ENCODE peak calls at places on chromosomes 16 and 17, in ten cellular contexts. I is aorta; R is GM23338; A is spleen; B is MM.1S; H is HepG2; T is CD8-positive, alpha-beta memory T cell; S is lower lobe of right lung; O is IMR-90; E is heart left ventricle. W is an unnamed sample.

GRCh38 chr16:11406177-11406560 is 60.9 kb downstream of the RMI2 start:
- DNase-seq in I (no peak), R (no peak), A (no peak), B (no peak), H (no peak), T (no peak), S (no peak), O (no peak), E (no peak), W (no peak)

GRCh38 chr16:85729452-85729851 is 21.4 kb downstream of the C16orf74 start:
- DNase-seq in I (no peak), R (no peak), A (no peak), B (no peak), H (no peak), T (no peak), S (no peak), O (peak; percentile 56), E (no peak), W (no peak)

GRCh38 chr17:78896091-78896833 is 6.7 kb downstream of the CEP295NL start:
- DNase-seq in I (no peak), R (no peak), A (no peak), B (no peak), H (no peak), T (no peak), S (no peak), O (no peak), E (no peak), W (no peak)

GRCh38 chr17:75925103-75925502 is 15.7 kb downstream of the FBF1 start:
- DNase-seq in I (no peak), R (no peak), A (no peak), B (no peak), H (no peak), T (no peak), S (no peak), O (no peak), E (no peak), W (no peak)

GRCh38 chr16:74556375-74556922 is 50.5 kb downstream of the GLG1 start:
- DNase-seq in I (no peak), R (no peak), A (no peak), B (no peak), H (no peak), T (no peak), S (no peak), O (no peak), E (no peak), W (no peak)

GRCh38 chr17:1241904-1242303 is 28.3 kb upstream of the BHLHA9 start:
- DNase-seq in I (no peak), R (no peak), A (no peak), B (no peak), H (no peak), T (no peak), S (no peak), O (peak; percentile 50), E (no peak), W (no peak)

GRCh38 chr16:71840052-71840451 is 5.7 kb upstream of the ATXN1L start:
- DNase-seq in I (no peak), R (no peak), A (no peak), B (no peak), H (no peak), T (no peak), S (no peak), O (no peak), E (no peak), W (no peak)

GRCh38 chr16:53290520-53290919 is 143.8 kb upstream of the RBL2 start:
- DNase-seq in I (no peak), R (no peak), A (no peak), B (no peak), H (no peak), T (no peak), S (no peak), O (no peak), E (no peak), W (no peak)

GRCh38 chr17:30187528-30187927 is 48.0 kb downstream of the SLC6A4 start:
- DNase-seq in I (no peak), R (no peak), A (no peak), B (no peak), H (no peak), T (no peak), S (no peak), O (no peak), E (no peak), W (no peak)

GRCh38 chr16:24139282-24139681 is 116.9 kb upstream of the CACNG3 start:
- DNase-seq in I (no peak), R (peak; percentile 93), A (no peak), B (no peak), H (no peak), T (no peak), S (no peak), O (no peak), E (no peak), W (no peak)

GRCh38 chr17:28041844-28042656 is 427 bp upstream of the NLK start:
- DNase-seq in I (no peak), R (peak; percentile 36), A (no peak), B (no peak), H (no peak), T (no peak), S (no peak), O (peak; percentile 31), E (no peak), W (no peak)

GRCh38 chr17:57447357-57448019 is 191.2 kb downstream of the MSI2 start:
- DNase-seq in I (peak; percentile 23), R (no peak), A (no peak), B (no peak), H (no peak), T (no peak), S (no peak), O (no peak), E (no peak), W (no peak)

DNA sequence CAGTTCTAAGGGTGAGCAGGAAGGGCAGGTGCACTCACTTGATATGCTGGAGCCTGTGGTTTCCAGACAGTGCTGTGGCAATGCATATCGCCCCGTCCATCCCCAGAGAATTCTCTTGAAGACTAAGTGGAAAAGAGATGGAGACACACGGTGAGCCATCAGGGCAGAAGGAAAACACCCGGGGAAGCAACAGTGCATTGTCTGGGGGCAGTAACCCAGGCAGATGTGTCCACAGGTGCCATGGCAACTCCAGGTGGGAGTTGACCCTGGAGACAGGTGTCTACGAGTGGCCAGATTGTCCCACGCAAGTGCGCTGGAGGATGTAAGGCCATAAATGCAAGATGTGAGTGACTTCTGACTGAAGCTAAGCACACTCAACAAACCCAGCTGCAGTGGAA is 35.1 kb downstream of the NLRC3 start:
- DNase-seq in I (no peak), R (no peak), A (no peak), B (no peak), H (no peak), T (no peak), S (no peak), O (peak; percentile 6), E (no peak), W (no peak)
- H3K27ac ChIP-seq in I (no peak overlapping the region), R (no peak overlapping the region), A (no peak overlapping the region), B (no peak overlapping the region), H (no peak overlapping the region), T (no peak overlapping the region), S (no peak overlapping the region), O (no peak overlapping the region), E (no peak overlapping the region), W (no peak overlapping the region)

GRCh38 chr17:82346342-82347300 is 12.4 kb upstream of the TEX19 start:
- DNase-seq in I (no peak), R (no peak), A (no peak), B (no peak), H (peak; percentile 100), T (no peak), S (peak; percentile 45), O (no peak), E (no peak), W (no peak)

GRCh38 chr17:82342361-82343079 is 9.0 kb upstream of the SECTM1 start:
- DNase-seq in I (no peak), R (no peak), A (no peak), B (no peak), H (no peak), T (no peak), S (no peak), O (no peak), E (no peak), W (no peak)

GRCh38 chr17:82345151-82345976 is 11.8 kb upstream of the SECTM1 start:
- DNase-seq in I (no peak), R (no peak), A (no peak), B (no peak), H (no peak), T (no peak), S (peak; percentile 41), O (no peak), E (no peak), W (no peak)

GRCh38 chr17:82344175-82344907 is 10.8 kb upstream of the SECTM1 start:
- DNase-seq in I (no peak), R (no peak), A (no peak), B (no peak), H (no peak), T (no peak), S (no peak), O (no peak), E (no peak), W (no peak)

GRCh38 chr17:82343560-82343959 is 10.0 kb upstream of the SECTM1 start:
- DNase-seq in I (no peak), R (peak; percentile 29), A (no peak), B (no peak), H (no peak), T (no peak), S (no peak), O (no peak), E (no peak), W (no peak)
- H3K4me3 ChIP-seq in I (no peak overlapping the region), R (no peak overlapping the region), A (no peak overlapping the region), B (no peak overlapping the region), H (no peak overlapping the region), T (no peak overlapping the region), S (no peak overlapping the region), O (no peak overlapping the region), E (no peak overlapping the region), W (no peak overlapping the region)

DNA sequence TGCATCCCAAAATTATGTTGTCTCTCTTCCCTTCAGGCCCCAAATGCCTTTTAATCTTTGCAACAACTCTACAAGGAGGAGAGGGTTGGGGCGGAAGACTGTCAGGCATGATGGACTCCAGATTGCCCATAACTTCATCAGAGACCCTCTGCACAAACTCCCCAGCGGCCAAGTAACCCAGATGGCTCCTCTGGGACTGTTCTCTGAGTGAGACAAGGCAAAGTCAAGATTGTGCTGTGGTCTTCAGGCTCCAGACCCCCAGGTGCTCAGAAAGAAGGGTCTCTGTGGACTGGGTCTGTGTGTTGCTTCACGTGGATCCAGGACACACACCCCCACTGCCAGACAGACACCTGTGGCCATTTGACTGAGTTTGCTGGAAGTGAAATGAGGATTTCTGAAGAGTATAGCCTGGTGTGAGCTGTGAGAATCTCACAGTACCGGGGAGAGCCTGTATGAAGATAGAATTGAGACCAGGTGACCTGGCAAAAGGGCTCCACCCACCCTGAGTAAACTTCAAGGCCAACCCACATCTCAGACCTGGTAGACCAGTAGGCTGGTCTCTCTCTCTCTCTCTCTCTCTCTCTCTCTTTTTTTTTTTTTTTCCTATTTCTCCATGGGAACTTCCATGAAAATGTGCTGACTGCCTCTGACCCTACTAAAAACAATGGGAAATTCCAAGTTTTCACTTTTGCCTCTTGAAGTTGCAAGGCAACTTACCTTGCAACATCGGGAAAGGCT is 354.1 kb downstream of the SOX9 start:
- DNase-seq in I (peak; percentile 14), R (peak; percentile 36), A (peak; percentile 30), B (no peak), H (no peak), T (no peak), S (no peak), O (no peak), E (no peak), W (peak; percentile 48)
- H3K4me1 ChIP-seq in I (no peaks in the 10 kb centered on the region), R (peaks cover 31% of the 10 kb centered on the region), A (no peaks in the 10 kb centered on the region), B (no peaks in the 10 kb centered on the region), H (peaks cover 87% of the 10 kb centered on the region), T (no peaks in the 10 kb centered on the region), S (no peaks in the 10 kb centered on the region), O (no peaks in the 10 kb centered on the region), E (no peaks in the 10 kb centered on the region), W (peaks cover 2% of the 10 kb centered on the region)

GRCh38 chr16:50316102-50316847 is 49.9 kb downstream of the ADCY7 start:
- DNase-seq in I (no peak), R (no peak), A (no peak), B (no peak), H (no peak), T (no peak), S (no peak), O (no peak), E (no peak), W (no peak)
- H3K27ac ChIP-seq in I (no peak overlapping the region), R (no peak overlapping the region), A (no peak overlapping the region), B (no peak overlapping the region), H (no peak overlapping the region), T (no peak overlapping the region), S (no peak overlapping the region), O (no peak overlapping the region), E (no peak overlapping the region), W (no peak overlapping the region)